ENCODE peak calls at places on chromosomes 12 and 14, in seven cellular contexts. One of them, this sample, is unnamed.

GRCh38 chr12:26126340-26127284 is 1.8 kb upstream of the BHLHE41 start:
- DNase-seq in upper lobe of right lung: peak
- DNase-seq in adrenal gland: peak
- DNase-seq in AG09309: no peak
- DNase-seq in GM13976: peak
- DNase-seq in lower leg skin: peak
- DNase-seq in omental fat pad: no peak
- DNase-seq in this sample: peak

GRCh38 chr12:32261638-32262037 is 137.7 kb upstream of the FGD4 start:
- DNase-seq in upper lobe of right lung: no peak
- DNase-seq in adrenal gland: no peak
- DNase-seq in AG09309: no peak
- DNase-seq in GM13976: no peak
- DNase-seq in lower leg skin: no peak
- DNase-seq in omental fat pad: no peak
- DNase-seq in this sample: no peak

GRCh38 chr14:49865431-49865859 is 12.9 kb upstream of the NEMF start:
- DNase-seq in upper lobe of right lung: peak
- DNase-seq in adrenal gland: peak
- DNase-seq in AG09309: no peak
- DNase-seq in GM13976: no peak
- DNase-seq in lower leg skin: peak
- DNase-seq in omental fat pad: peak
- DNase-seq in this sample: no peak

GRCh38 chr14:26330982-26331381 is 266.9 kb downstream of the NOVA1 start:
- DNase-seq in upper lobe of right lung: no peak
- DNase-seq in adrenal gland: no peak
- DNase-seq in AG09309: no peak
- DNase-seq in GM13976: no peak
- DNase-seq in lower leg skin: no peak
- DNase-seq in omental fat pad: no peak
- DNase-seq in this sample: no peak

GRCh38 chr14:23494223-23494622 is 24.7 kb downstream of the NGDN start:
- DNase-seq in upper lobe of right lung: no peak
- DNase-seq in adrenal gland: no peak
- DNase-seq in AG09309: no peak
- DNase-seq in GM13976: no peak
- DNase-seq in lower leg skin: no peak
- DNase-seq in omental fat pad: no peak
- DNase-seq in this sample: no peak

GRCh38 chr14:32381869-32382268 is 52.8 kb downstream of the AKAP6 start:
- DNase-seq in upper lobe of right lung: no peak
- DNase-seq in adrenal gland: no peak
- DNase-seq in AG09309: no peak
- DNase-seq in GM13976: no peak
- DNase-seq in lower leg skin: no peak
- DNase-seq in omental fat pad: no peak
- DNase-seq in this sample: no peak

GRCh38 chr14:23322568-23323517 is 1.6 kb downstream of the PABPN1 start:
- DNase-seq in upper lobe of right lung: no peak
- DNase-seq in adrenal gland: no peak
- DNase-seq in AG09309: no peak
- DNase-seq in GM13976: no peak
- DNase-seq in lower leg skin: no peak
- DNase-seq in omental fat pad: no peak
- DNase-seq in this sample: no peak

GRCh38 chr12:4289334-4289878 is 15.8 kb downstream of the CCND2 start:
- DNase-seq in upper lobe of right lung: no peak
- DNase-seq in adrenal gland: peak
- DNase-seq in AG09309: no peak
- DNase-seq in GM13976: no peak
- DNase-seq in lower leg skin: no peak
- DNase-seq in omental fat pad: no peak
- DNase-seq in this sample: no peak

GRCh38 chr12:102806592-102806991 is 110.5 kb downstream of the PAH start:
- DNase-seq in upper lobe of right lung: no peak
- DNase-seq in adrenal gland: no peak
- DNase-seq in AG09309: no peak
- DNase-seq in GM13976: no peak
- DNase-seq in lower leg skin: no peak
- DNase-seq in omental fat pad: no peak
- DNase-seq in this sample: no peak

GRCh38 chr12:31016057-31016456 is 57.6 kb upstream of the DDX11 start:
- DNase-seq in upper lobe of right lung: peak
- DNase-seq in adrenal gland: no peak
- DNase-seq in AG09309: no peak
- DNase-seq in GM13976: no peak
- DNase-seq in lower leg skin: peak
- DNase-seq in omental fat pad: no peak
- DNase-seq in this sample: no peak

GRCh38 chr14:94348836-94349235 is 25.7 kb upstream of the SERPINA6 start:
- DNase-seq in upper lobe of right lung: no peak
- DNase-seq in adrenal gland: no peak
- DNase-seq in AG09309: no peak
- DNase-seq in GM13976: no peak
- DNase-seq in lower leg skin: no peak
- DNase-seq in omental fat pad: no peak
- DNase-seq in this sample: no peak

GRCh38 chr12:79409562-79409961 is 281.2 kb downstream of the PAWR start:
- DNase-seq in upper lobe of right lung: no peak
- DNase-seq in adrenal gland: no peak
- DNase-seq in AG09309: no peak
- DNase-seq in GM13976: no peak
- DNase-seq in lower leg skin: no peak
- DNase-seq in omental fat pad: no peak
- DNase-seq in this sample: no peak

GRCh38 chr12:21975293-21975692 is 34.1 kb upstream of the ABCC9 start:
- DNase-seq in upper lobe of right lung: no peak
- DNase-seq in adrenal gland: no peak
- DNase-seq in AG09309: no peak
- DNase-seq in GM13976: no peak
- DNase-seq in lower leg skin: no peak
- DNase-seq in omental fat pad: no peak
- DNase-seq in this sample: no peak

GRCh38 chr14:51953996-51954395 is 35.4 kb upstream of the RTRAF start:
- DNase-seq in upper lobe of right lung: no peak
- DNase-seq in adrenal gland: no peak
- DNase-seq in AG09309: no peak
- DNase-seq in GM13976: no peak
- DNase-seq in lower leg skin: no peak
- DNase-seq in omental fat pad: no peak
- DNase-seq in this sample: no peak

GRCh38 chr12:32047846-32048245 is 58.8 kb upstream of the BICD1 start:
- DNase-seq in upper lobe of right lung: no peak
- DNase-seq in adrenal gland: no peak
- DNase-seq in AG09309: no peak
- DNase-seq in GM13976: no peak
- DNase-seq in lower leg skin: no peak
- DNase-seq in omental fat pad: no peak
- DNase-seq in this sample: no peak

GRCh38 chr12:126856958-126857357 is 1410.0 kb upstream of the TMEM132C start:
- DNase-seq in upper lobe of right lung: no peak
- DNase-seq in adrenal gland: no peak
- DNase-seq in AG09309: no peak
- DNase-seq in GM13976: no peak
- DNase-seq in lower leg skin: no peak
- DNase-seq in omental fat pad: no peak
- DNase-seq in this sample: no peak

DNA sequence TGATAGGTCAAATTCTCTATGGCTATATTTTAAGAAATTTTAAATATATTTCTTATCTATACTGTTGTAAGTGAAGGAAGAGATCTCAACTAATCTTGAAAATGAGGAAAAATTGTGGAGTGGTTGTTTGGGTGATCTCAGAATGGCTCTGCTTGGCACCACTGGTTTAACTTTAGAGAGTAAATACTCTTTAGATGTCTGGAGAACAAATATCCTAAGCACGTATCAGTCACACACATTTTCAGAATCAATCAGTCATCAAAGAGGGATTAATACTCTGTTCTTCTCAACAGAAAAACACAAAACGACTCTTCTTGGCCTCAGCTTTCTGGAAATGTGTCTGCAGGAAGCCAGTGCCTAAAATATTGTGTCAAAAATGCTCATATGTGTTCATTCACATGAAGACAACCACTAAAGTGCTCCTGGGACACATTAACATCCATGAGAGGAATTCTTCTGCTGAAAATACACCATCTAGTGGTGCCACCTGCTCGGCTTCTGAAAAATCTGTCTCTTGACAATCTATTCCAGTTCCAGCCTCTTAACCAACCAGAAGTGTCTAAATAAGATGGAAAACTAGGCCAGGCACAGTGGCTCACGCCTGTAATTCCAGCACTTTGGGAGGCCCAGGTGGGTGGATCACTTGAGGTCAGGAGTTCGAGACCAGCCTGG is 81.1 kb upstream of the CCDC198 start:
- DNase-seq in upper lobe of right lung: no peak
- DNase-seq in adrenal gland: no peak
- DNase-seq in AG09309: no peak
- DNase-seq in GM13976: no peak
- DNase-seq in lower leg skin: no peak
- DNase-seq in omental fat pad: no peak
- DNase-seq in this sample: no peak
- TF ChIP-seq CTCF in upper lobe of right lung: no peak
- TF ChIP-seq CTCF in adrenal gland: no peak
- TF ChIP-seq CTCF in AG09309: peak
- TF ChIP-seq CTCF in GM13976: no peak
- TF ChIP-seq CTCF in lower leg skin: no peak
- TF ChIP-seq CTCF in omental fat pad: no peak
- TF ChIP-seq CTCF in this sample: peak

GRCh38 chr14:104724407-104724980 is 465 bp downstream of the ADSS1 start:
- DNase-seq in upper lobe of right lung: peak
- DNase-seq in adrenal gland: peak
- DNase-seq in AG09309: no peak
- DNase-seq in GM13976: no peak
- DNase-seq in lower leg skin: no peak
- DNase-seq in omental fat pad: no peak
- DNase-seq in this sample: peak

GRCh38 chr14:104725772-104726548 is 1.9 kb downstream of the ADSS1 start:
- DNase-seq in upper lobe of right lung: no peak
- DNase-seq in adrenal gland: no peak
- DNase-seq in AG09309: no peak
- DNase-seq in GM13976: no peak
- DNase-seq in lower leg skin: no peak
- DNase-seq in omental fat pad: no peak
- DNase-seq in this sample: no peak

GRCh38 chr14:104724981-104725771 is 1.1 kb downstream of the ADSS1 start:
- DNase-seq in upper lobe of right lung: no peak
- DNase-seq in adrenal gland: no peak
- DNase-seq in AG09309: no peak
- DNase-seq in GM13976: no peak
- DNase-seq in lower leg skin: no peak
- DNase-seq in omental fat pad: no peak
- DNase-seq in this sample: no peak

GRCh38 chr14:104728631-104729030 is 4.6 kb downstream of the ADSS1 start:
- DNase-seq in upper lobe of right lung: no peak
- DNase-seq in adrenal gland: no peak
- DNase-seq in AG09309: no peak
- DNase-seq in GM13976: no peak
- DNase-seq in lower leg skin: no peak
- DNase-seq in omental fat pad: no peak
- DNase-seq in this sample: no peak

DNA sequence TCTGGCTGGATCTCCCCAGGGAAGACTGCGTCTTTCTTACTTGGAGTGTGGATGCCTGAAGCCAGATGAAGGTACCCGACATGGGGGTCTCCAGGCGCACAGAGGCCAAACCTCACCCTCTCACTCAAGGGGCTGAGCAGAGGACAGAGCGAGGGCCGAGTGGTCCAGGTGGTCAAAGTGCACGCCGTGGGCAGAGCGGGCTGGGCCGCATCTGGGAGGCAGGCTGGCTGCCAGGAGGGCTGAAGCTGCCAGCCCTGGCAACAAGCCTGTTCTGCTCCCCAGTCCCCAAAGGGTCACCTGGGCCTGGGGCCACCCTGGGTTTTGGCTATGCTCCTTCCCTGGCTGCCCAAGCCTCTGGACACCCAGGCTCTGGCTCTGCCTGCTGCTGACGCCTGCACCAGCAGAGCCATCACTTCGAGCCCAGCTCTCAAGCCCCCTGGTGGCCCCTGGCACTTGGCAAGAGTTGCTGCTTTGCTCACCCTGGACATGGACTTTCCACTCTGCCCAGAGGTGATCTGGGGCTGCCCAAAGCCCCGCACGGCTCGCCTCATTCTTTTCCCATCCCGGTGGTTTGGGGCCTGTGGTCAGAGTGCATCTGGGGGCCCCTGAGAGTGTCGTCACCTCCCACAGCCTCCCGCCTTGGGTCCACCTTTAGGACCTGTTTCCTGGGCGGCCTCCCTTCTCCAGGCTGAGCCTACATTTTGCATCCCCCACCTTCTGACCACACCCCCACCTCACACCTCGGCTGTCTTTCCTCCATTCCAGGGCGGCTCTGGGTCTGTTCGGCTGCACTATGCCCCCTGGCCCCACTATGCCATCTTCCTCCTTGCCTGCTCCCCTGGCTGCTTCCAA is 2.8 kb downstream of the ADSS1 start:
- DNase-seq in upper lobe of right lung: no peak
- DNase-seq in adrenal gland: no peak
- DNase-seq in AG09309: no peak
- DNase-seq in GM13976: no peak
- DNase-seq in lower leg skin: no peak
- DNase-seq in omental fat pad: no peak
- DNase-seq in this sample: no peak
- TF ChIP-seq CTCF in upper lobe of right lung: no peak
- TF ChIP-seq CTCF in adrenal gland: no peak
- TF ChIP-seq CTCF in AG09309: no peak
- TF ChIP-seq CTCF in GM13976: no peak
- TF ChIP-seq CTCF in lower leg skin: no peak
- TF ChIP-seq CTCF in omental fat pad: no peak
- TF ChIP-seq CTCF in this sample: no peak

DNA sequence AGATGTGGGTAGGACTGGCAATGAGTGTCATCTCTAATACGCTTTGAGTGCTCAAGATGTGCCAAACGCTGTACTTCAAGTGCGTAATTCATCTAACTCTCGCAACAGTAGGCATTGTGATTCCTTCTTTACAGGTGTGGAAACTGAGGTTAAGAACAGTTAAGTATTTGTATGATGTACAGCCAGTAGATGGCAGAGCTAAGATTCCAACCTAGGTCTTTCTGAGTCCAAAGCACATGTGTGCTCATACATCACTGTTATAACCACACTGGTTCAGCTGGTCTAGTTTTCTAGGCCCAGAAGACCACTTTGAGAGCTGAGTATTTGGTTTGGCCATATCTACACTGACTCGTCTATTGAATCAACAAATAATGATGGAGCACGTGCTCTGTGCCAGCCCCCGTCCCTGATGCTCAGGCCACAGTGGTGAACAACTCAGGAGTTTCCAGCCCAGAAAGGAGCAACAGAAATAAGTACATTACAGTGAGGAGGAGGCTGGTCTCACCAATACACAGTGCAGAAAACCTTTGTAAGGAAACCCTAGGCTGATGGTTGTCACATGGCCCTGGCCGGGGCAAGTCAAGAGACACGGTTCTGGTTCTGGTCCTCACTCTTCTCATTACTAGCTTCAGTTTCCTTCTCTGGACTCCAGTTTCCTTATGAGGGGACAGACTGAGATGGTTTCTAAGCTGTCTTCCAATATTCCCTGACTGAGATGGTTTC is 69.3 kb upstream of the SCN8A start:
- DNase-seq in upper lobe of right lung: no peak
- DNase-seq in adrenal gland: no peak
- DNase-seq in AG09309: no peak
- DNase-seq in GM13976: no peak
- DNase-seq in lower leg skin: peak
- DNase-seq in omental fat pad: no peak
- DNase-seq in this sample: no peak
- TF ChIP-seq CTCF in upper lobe of right lung: no peak
- TF ChIP-seq CTCF in adrenal gland: no peak
- TF ChIP-seq CTCF in AG09309: peak
- TF ChIP-seq CTCF in GM13976: no peak
- TF ChIP-seq CTCF in lower leg skin: no peak
- TF ChIP-seq CTCF in omental fat pad: no peak
- TF ChIP-seq CTCF in this sample: no peak

GRCh38 chr12:49673446-49674317 is 33.5 kb downstream of the FMNL3 start:
- DNase-seq in upper lobe of right lung: peak
- DNase-seq in adrenal gland: peak
- DNase-seq in AG09309: peak
- DNase-seq in GM13976: peak
- DNase-seq in lower leg skin: peak
- DNase-seq in omental fat pad: peak
- DNase-seq in this sample: peak
- TF ChIP-seq CTCF in upper lobe of right lung: peak
- TF ChIP-seq CTCF in adrenal gland: peak
- TF ChIP-seq CTCF in AG09309: peak
- TF ChIP-seq CTCF in GM13976: no peak
- TF ChIP-seq CTCF in lower leg skin: peak
- TF ChIP-seq CTCF in omental fat pad: no peak
- TF ChIP-seq CTCF in this sample: no peak

This sample was measured in GM13977.